ENCODE peak calls at places on chromosome 21, in four cellular contexts. J, N, K and V are unnamed samples.

GRCh38 chr21:29961291-29962027 is 21.7 kb upstream of the GRIK1 start:
- DNase-seq in N (no peak), K (no peak), J (no peak), V (no peak)

GRCh38 chr21:41562101-41563000 is 54.4 kb upstream of the TMPRSS2 start:
- DNase-seq in N (peak), K (no peak), J (no peak), V (no peak)

GRCh38 chr21:34813266-34813886 is 144.6 kb downstream of the CLIC6 start:
- DNase-seq in J (no peak), K (no peak), N (no peak), V (peak)

GRCh38 chr21:31397939-31398338 is 53.9 kb upstream of the TIAM1 start:
- DNase-seq in J (no peak), N (no peak), K (no peak), V (no peak)

GRCh38 chr21:33259428-33259827 is 6.7 kb upstream of the IL10RB start:
- DNase-seq in N (no peak), J (no peak), K (no peak), V (no peak)

GRCh38 chr21:37642493-37642892 is 273.8 kb downstream of the KCNJ6 start:
- DNase-seq in K (no peak), N (no peak), J (no peak), V (no peak)

GRCh38 chr21:41008971-41009370 is 159.0 kb upstream of the BACE2 start:
- DNase-seq in N (no peak), J (no peak), K (no peak), V (no peak)

GRCh38 chr21:28754127-28754611 is 238.5 kb downstream of the LTN1 start:
- DNase-seq in N (peak), J (no peak), K (no peak), V (peak)

GRCh38 chr21:32412162-32412997 is at the start of gene EVA1C:
- DNase-seq in N (peak), J (peak), K (no peak), V (no peak)

GRCh38 chr21:33984021-33984481 is 68.4 kb upstream of the ATP5PO start:
- DNase-seq in J (no peak), N (no peak), K (no peak), V (no peak)

DNA sequence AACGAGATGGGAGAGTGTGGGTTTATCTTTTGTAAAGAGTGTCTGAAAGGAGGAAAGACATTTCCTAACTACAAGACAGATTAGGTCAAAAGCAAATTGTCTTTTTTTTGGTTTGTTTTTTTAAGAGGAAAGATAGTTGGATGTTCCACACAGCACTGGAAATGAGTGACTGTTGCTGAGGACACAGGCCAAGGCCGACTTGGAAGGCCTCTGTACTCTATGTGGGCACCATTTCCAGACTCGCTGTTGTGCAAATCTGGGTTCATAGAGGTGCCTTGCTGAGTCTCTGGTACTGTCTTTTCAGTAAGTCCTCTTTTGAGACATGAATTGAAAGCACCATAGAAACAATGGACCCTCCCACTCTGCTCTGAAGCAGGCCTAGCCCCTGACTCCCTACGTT is 100.6 kb downstream of the GABPA start:
- DNase-seq in N (no peak), J (no peak), K (no peak), V (no peak)
- H3K4me3 ChIP-seq in N (no peak), J (no peak), K (no peak), V (no peak)

DNA sequence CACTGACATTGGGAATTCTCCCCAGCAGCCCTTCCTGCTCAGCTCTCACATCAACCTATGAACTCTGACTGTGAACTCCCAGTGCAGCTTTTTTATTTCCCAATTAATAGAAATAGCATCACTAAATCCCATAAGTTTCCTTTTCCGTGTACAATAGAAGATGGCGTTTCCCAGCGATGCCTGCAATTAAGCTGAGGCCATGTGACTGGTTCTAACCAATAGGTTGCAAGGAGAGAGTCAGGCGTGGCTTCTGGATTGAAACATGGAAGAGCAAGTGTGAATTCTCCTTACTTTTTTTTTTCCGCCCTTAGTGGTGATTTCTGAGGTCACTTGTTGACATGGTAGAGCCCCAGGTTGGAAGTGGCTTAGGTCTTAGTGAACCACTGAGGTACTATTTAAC is 59.0 kb upstream of the IGSF5 start:
- DNase-seq in K (no peak), N (no peak), J (no peak), V (no peak)
- H3K4me3 ChIP-seq in K (no peak), N (no peak), J (no peak), V (no peak)

GRCh38 chr21:45874716-45875415 is 106.7 kb upstream of the COL6A1 start:
- DNase-seq in N (peak), K (no peak), J (no peak), V (peak)
- H3K4me3 ChIP-seq in N (no peak), K (peak), J (no peak), V (peak)

DNA sequence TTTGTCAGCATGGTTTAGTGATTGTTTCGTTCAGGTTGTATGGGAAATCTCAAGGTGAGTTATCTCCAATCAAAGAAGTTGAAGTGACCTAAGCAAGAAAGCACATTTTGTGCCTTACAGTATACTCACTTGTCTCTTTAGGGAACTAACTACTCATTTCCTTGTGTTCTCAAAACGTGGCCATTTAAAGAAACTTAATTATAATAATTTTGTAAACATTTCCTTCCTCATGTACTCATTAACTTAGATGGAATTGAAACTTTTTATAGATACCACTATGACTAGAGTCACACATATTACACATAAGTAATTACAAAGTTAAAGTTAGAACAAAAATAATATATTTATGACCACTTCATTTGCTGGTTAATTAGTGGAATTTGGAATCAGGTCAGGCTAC is 552.6 kb downstream of the MRPL39 start:
- DNase-seq in N (no peak), K (no peak), J (no peak), V (no peak)
- H3K4me3 ChIP-seq in N (no peak), K (no peak), J (no peak), V (no peak)

GRCh38 chr21:44454747-44455523 is at the start of gene LRRC3:
- DNase-seq in K (no peak), J (peak), N (peak), V (no peak)
- H3K4me3 ChIP-seq in K (peak), J (peak), N (peak), V (peak)

GRCh38 chr21:36105327-36105842 is 29.5 kb upstream of the CBR3 start:
- DNase-seq in K (no peak), J (no peak), N (no peak), V (no peak)
- H3K4me3 ChIP-seq in K (peak), J (no peak), N (no peak), V (no peak)

DNA sequence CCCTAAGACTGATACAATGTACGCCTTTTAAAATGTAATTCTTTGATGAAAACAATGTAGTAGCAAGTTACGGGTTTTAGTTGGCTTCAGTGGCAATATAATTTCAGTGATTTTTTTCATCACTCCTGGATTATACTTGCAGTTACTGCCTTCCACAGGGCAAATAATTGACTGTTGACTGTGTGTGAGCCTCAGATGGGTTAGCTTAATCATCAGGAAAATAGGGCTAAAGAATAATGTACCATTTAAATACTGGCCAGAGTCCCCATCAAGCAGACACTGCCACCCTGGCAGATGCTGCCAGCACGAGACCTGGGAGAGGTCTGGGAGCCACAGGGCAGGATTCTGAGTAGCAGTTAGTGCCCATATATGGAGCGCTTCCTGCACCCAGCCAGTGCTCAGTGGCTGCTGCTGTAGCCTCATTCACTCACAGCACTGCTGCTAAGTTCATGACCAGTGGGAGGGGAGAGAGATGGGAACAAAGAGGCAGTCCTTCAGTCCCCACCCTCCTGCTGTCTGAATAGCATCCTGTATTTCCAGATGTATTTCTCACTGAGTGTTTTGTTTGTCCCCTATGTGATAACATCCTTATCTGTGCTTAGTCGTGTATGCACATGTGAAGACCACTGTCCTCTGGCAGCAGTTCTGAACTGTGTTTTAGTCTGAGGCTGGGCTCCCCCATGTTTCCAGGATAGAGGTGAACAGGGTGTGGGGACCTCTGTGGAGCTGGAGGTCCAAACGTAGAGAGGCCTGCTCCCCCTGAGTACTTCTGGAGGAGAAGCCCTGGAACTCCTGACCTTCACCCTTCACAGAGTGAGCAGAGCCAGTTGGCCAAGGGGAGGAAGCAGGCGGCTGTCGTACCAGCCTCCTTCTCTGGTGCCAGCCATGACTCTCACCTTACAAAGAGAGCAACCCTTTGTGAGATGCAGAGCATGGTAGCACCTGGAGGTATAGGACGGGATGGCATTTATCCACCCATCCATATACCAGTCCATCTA is 80.4 kb downstream of the ADARB1 start:
- DNase-seq in J (no peak), N (no peak), K (no peak), V (no peak)
- H3K4me3 ChIP-seq in J (no peak), N (no peak), K (no peak), V (no peak)

DNA sequence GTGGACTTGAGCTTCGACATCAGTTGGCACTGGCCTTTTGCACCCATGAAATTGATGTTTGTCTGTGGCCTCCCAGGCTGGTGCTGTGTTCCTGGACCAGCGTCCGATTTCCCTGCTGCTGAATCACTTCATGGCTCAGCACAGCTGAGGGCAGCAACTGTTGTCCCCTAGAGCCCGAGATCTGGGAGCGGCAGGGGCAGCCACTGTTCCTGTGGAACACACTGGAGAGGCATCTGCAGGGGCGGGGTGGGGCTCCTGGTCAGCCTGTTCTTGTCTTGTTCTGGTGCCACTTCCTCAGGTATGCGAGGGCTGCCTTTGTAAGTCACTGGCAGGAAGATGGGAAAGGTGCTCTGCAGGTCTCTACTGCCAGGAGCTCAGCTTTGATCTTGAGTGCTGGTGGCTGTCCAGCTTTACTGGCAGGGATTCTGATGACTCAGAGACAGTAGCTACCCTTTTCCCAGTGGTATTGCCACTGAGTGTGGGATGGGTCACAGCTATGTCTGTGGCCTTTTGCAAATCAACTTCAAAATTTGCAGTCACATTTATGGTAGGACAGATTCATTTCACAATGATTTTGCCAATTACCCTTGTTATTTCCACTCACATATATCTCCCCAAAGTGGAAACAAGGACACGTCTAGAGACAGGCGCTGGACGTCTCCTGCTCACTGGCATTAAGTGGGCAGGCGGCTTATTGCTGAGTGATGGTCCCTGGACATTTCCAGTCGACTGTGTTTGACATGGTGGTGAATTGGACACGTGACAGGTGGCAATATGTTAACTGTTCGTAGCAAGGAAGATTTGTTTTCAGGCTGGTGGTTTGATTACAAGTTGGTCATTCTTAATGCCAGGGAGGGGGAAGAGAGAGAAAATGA is 15.3 kb downstream of the AGPAT3 start:
- DNase-seq in K (no peak), N (peak), J (no peak), V (no peak)
- H3K4me3 ChIP-seq in K (no peak), N (no peak), J (no peak), V (no peak)

GRCh38 chr21:42906222-42906621 is 13.1 kb downstream of the NDUFV3 start:
- DNase-seq in J (no peak), K (no peak), N (no peak), V (no peak)

GRCh38 chr21:42903817-42904216 is 10.7 kb downstream of the NDUFV3 start:
- DNase-seq in N (no peak), K (no peak), J (no peak), V (no peak)

DNA sequence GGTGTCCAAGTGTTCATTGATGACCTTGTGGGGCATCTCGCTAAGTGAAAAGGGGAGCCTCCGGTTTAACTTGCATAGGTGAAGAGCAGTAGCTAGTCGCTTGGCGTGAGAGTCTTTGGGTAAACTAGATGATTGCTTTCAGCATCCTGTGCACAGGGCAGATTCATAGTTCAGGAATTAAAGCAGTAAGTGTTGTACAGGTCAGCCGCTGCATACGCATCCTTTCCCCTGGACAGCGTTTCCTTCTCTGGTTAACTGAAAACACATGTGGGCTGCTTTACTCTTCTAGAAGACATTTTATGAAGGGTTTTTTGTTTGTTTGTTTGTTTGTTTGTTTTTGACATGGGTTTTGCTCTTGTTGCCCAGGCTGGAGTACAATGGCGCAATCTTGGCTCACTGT is 12.1 kb downstream of the NDUFV3 start:
- DNase-seq in K (no peak), J (no peak), N (no peak), V (no peak)
- H3K4me3 ChIP-seq in K (no peak), J (no peak), N (no peak), V (no peak)